ENCODE peak calls at places on chromosomes 7 and 10, in nine cellular contexts. B is mesothelial cell of epicardium; N is Calu3; E is COR-L47; U is T-cell; P is ELF-1; G is foreskin fibroblast; J is NCI-H460; M is effector CD8-positive, alpha-beta T cell. V is an unnamed sample.

GRCh38 chr10:11881477-11882417 is 58.6 kb downstream of the PROSER2 start:
- DNase-seq in J (no peak), G (peak), N (peak), E (no peak), M (no peak), P (peak), U (no peak), B (no peak), V (no peak)

GRCh38 chr10:87608756-87609155 is 50.9 kb upstream of the PAPSS2 start:
- DNase-seq in E (no peak), U (no peak), M (no peak), P (peak), N (no peak), B (no peak), J (no peak), G (peak), V (no peak)

GRCh38 chr7:4745971-4746919 is 29.2 kb upstream of the AP5Z1 start:
- DNase-seq in P (no peak), N (peak), J (peak), U (no peak), B (no peak), E (no peak), M (no peak), G (peak), V (no peak)

GRCh38 chr7:103446046-103446520 is at the start of gene SLC26A5:
- DNase-seq in J (peak), M (no peak), B (no peak), P (peak), N (peak), G (no peak), U (peak), E (peak), V (peak)

GRCh38 chr10:3948843-3949242 is 163.8 kb upstream of the KLF6 start:
- DNase-seq in N (no peak), P (peak), U (peak), E (peak), M (peak), G (no peak), B (no peak), J (no peak), V (peak)

GRCh38 chr7:7790041-7790751 is 71.8 kb upstream of the RPA3 start:
- DNase-seq in B (no peak), G (no peak), N (no peak), U (no peak), M (no peak), P (no peak), E (no peak), J (no peak), V (no peak)

GRCh38 chr10:124477614-124478363 is 16.2 kb downstream of the LHPP start:
- DNase-seq in G (no peak), M (no peak), B (no peak), E (no peak), U (no peak), J (no peak), N (no peak), P (peak), V (no peak)

GRCh38 chr10:621981-622740 is 67.3 kb downstream of the DIP2C start:
- DNase-seq in G (no peak), M (no peak), J (no peak), U (no peak), E (no peak), B (no peak), N (no peak), P (no peak), V (no peak)

GRCh38 chr10:30041394-30042105 is 17.8 kb downstream of the JCAD start:
- DNase-seq in U (no peak), B (no peak), G (no peak), J (no peak), M (no peak), E (no peak), N (no peak), P (no peak), V (no peak)

GRCh38 chr10:69232252-69232651 is 12.1 kb downstream of the HKDC1 start:
- DNase-seq in E (no peak), B (no peak), U (no peak), N (peak), J (peak), G (peak), P (peak), M (no peak), V (no peak)

GRCh38 chr7:42931834-42932651 is at the start of the genes MRPL32 and PSMA2:
- DNase-seq in J (peak), P (peak), N (peak), M (peak), E (peak), G (peak), U (peak), B (peak), V (peak)

GRCh38 chr7:145030754-145031153 is 194.9 kb upstream of the TPK1 start:
- DNase-seq in G (no peak), U (no peak), J (no peak), M (no peak), N (no peak), B (no peak), E (no peak), P (peak), V (no peak)

GRCh38 chr10:74282853-74283205 is 131.8 kb downstream of the ADK start:
- DNase-seq in U (no peak), G (peak), N (no peak), M (no peak), J (no peak), B (no peak), E (no peak), P (no peak), V (no peak)

GRCh38 chr10:32350811-32351342 is 3.9 kb upstream of the EPC1 start:
- DNase-seq in J (no peak), G (no peak), E (no peak), U (no peak), B (no peak), N (no peak), M (no peak), P (no peak), V (peak)

GRCh38 chr7:132979524-132979923 is 102.4 kb downstream of the CHCHD3 start:
- DNase-seq in J (no peak), B (no peak), M (no peak), N (no peak), U (no peak), E (no peak), G (no peak), P (no peak), V (no peak)

GRCh38 chr10:66209025-66209424 is 716.8 kb upstream of the LRRTM3 start:
- DNase-seq in G (no peak), U (no peak), M (no peak), P (no peak), B (no peak), E (no peak), J (no peak), N (no peak), V (no peak)

GRCh38 chr10:3782456-3783312 is 2.3 kb downstream of the KLF6 start:
- DNase-seq in M (peak), J (peak), B (no peak), N (peak), P (peak), G (peak), E (no peak), U (peak), V (no peak)

GRCh38 chr7:15367897-15368296 is 193.9 kb downstream of the AGMO start:
- DNase-seq in B (no peak), E (no peak), P (no peak), M (no peak), N (no peak), G (no peak), J (no peak), U (no peak), V (no peak)

GRCh38 chr7:23966941-23967340 is 256.9 kb downstream of the STK31 start:
- DNase-seq in P (no peak), B (no peak), N (no peak), J (no peak), E (no peak), U (no peak), G (no peak), M (no peak), V (no peak)

GRCh38 chr10:60230892-60231291 is 158.8 kb downstream of the ANK3 start:
- DNase-seq in G (peak), J (no peak), U (no peak), P (no peak), N (no peak), E (no peak), M (no peak), B (no peak), V (no peak)

GRCh38 chr7:140635821-140636220 is 4.8 kb downstream of the DENND2A start:
- DNase-seq in G (no peak), U (no peak), E (no peak), P (peak), J (no peak), B (no peak), N (no peak), M (no peak), V (no peak)